ENCODE peak calls at places on chromosomes 13 and 19, in four cellular contexts. A is K562, Q is GM12878, S is HepG2. E is an unnamed sample.

GRCh38 chr19:50384685-50385535 is 763 bp downstream of the POLD1 start:
- DNase-seq in A (peak), Q (no peak), S (no peak), E (no peak)

GRCh38 chr19:49133621-49134454 is 14.5 kb downstream of the PPFIA3 start:
- DNase-seq in A (peak), Q (no peak), S (no peak), E (no peak)

GRCh38 chr19:58052256-58052655 is 6.8 kb upstream of the ZNF135 start:
- DNase-seq in A (no peak), Q (no peak), S (no peak), E (no peak)

GRCh38 chr13:53775807-53776206 is 747.2 kb downstream of the OLFM4 start:
- DNase-seq in A (no peak), Q (no peak), S (no peak), E (no peak)

GRCh38 chr13:42063105-42063504 is 14.7 kb downstream of the DGKH start:
- DNase-seq in A (no peak), Q (no peak), S (no peak), E (no peak)

GRCh38 chr13:30615851-30616311 is 1.8 kb upstream of the USPL1 start:
- DNase-seq in A (peak), Q (no peak), S (peak), E (no peak)

GRCh38 chr19:31254611-31255010 is 94.6 kb downstream of the TSHZ3 start:
- DNase-seq in A (no peak), Q (no peak), S (no peak), E (no peak)

GRCh38 chr19:27722625-27723024 is 1490.3 kb downstream of the UQCRFS1 start:
- DNase-seq in A (no peak), Q (no peak), S (no peak), E (no peak)

GRCh38 chr19:3699071-3699740 is 1.1 kb downstream of the PIP5K1C start:
- DNase-seq in A (peak), Q (no peak), S (no peak), E (no peak)
- TF ChIP-seq ATF3 in A (no peak), Q (no peak), S (no peak), E (no peak)

GRCh38 chr19:33766623-33767022 is 30.0 kb upstream of the KCTD15 start:
- DNase-seq in A (no peak), Q (no peak), S (no peak), E (no peak)
- TF ChIP-seq REST in A (no peak), Q (no peak), S (no peak), E (peak)

DNA sequence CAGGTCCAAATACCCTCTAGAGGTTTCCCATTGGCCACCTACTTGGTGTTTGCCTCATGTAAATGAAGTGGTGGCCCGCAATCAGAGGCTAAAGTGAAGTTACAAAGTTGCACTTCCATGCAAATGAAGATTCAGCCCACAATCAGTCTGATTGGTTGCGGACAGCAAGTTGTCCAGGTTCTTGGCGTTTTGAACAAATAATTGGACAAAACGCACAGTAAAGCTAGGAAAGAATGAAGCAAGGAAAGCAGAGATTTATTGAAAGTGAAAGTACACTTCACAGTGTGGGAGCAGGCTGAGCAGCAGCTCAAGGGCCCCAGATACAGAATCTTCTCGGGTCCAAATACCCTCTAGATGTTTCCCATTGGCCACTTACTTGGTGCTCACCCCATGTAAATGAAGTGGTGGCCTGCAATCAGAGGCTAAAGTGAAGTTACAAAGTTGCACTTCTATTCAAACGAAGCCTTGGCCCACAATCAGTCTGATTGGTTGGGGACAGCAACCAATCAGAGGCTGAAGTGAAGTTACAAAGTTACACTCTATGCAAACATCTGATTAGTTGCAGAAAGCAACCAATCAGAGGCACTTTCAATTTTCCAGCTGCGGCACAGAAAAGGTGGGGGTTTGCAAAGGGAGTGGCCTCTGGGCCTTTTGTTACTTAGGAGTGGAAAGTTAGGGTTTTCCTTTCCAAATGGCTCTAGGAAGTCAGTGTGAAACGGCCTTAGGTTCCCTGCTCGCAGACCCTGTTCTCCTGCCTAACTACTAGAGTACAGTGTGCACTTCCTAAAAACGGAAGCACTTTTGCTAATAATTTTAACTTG is 4.7 kb upstream of the TM9SF2 start:
- DNase-seq in A (peak), Q (peak), S (peak), E (peak)
- TF ChIP-seq ATF3 in A (no peak), Q (no peak), S (no peak), E (no peak)

GRCh38 chr13:36346222-36347083 is at the start of gene SPART:
- DNase-seq in A (peak), Q (peak), S (peak), E (no peak)
- TF ChIP-seq REST in A (no peak), Q (no peak), S (no peak), E (no peak)

GRCh38 chr13:114024603-114025431 is 50.9 kb upstream of the C13orf46 start:
- DNase-seq in A (no peak), Q (no peak), S (no peak), E (no peak)

GRCh38 chr13:114027046-114027760 is 53.3 kb upstream of the C13orf46 start:
- DNase-seq in A (no peak), Q (no peak), S (no peak), E (no peak)

GRCh38 chr13:114023716-114024602 is 50.1 kb upstream of the C13orf46 start:
- DNase-seq in A (no peak), Q (no peak), S (no peak), E (no peak)

GRCh38 chr13:114026128-114026880 is 52.4 kb upstream of the C13orf46 start:
- DNase-seq in A (no peak), Q (no peak), S (no peak), E (no peak)

DNA sequence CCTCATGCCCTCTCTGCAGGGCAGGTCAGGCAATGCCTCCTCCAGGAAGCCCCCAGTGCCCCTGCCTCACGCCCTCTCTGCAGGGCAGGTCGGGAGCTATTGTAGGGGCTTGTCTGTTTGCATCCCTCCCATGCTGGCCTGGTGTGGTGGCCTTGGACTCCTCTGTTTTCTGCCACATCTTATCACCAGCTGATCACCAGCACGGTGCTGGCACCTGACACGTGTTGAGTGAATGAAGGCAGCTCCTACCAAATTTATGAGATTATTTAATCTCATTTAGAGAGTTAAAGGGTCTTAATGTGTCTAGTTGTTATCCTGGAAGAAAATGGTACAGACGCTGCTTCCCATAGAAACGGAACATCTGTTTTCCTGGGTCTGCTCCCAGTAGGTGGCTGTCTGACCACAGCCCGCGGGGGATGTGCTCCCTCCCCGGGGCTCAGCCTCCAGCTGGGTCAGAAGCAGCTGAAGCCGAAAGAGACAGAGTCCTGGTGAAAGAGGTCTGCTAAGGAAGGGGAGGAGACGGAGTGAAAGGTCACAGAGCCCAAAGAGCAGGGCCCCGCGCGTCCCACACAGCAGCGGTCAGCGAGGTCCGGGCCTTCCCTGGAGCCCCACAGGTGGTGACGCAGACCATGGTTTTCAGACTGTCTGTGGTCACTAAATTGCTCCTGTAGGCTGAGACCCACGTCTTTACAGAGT is 51.7 kb upstream of the C13orf46 start:
- DNase-seq in A (no peak), Q (no peak), S (no peak), E (no peak)
- TF ChIP-seq ATF3 in A (no peak), Q (no peak), S (no peak), E (no peak)

GRCh38 chr13:33349996-33350826 is 64.7 kb upstream of the STARD13 start:
- DNase-seq in A (no peak), Q (no peak), S (no peak), E (no peak)
- TF ChIP-seq REST in A (no peak), Q (no peak), S (no peak), E (no peak)

E was measured in HCT116.